ENCODE peak calls at places on chromosomes 5 and 9, in four cellular contexts. One of them, this sample, is unnamed.
A peak's percentile ranks its signal among the peaks of the same experiment; 100 is the strongest.

GRCh38 chr5:138605254-138605972 is 30.2 kb upstream of the HSPA9 start:
- DNase-seq in COR-L47: no peak
- DNase-seq in cerebellum: no peak
- DNase-seq in M059J: no peak
- DNase-seq in this sample: no peak

GRCh38 chr5:166624573-166624972 is 1666.9 kb upstream of the WWC1 start:
- DNase-seq in COR-L47: no peak
- DNase-seq in cerebellum: no peak
- DNase-seq in M059J: no peak
- DNase-seq in this sample: no peak

GRCh38 chr5:151155149-151155776 is 2.3 kb downstream of the ANXA6 start:
- DNase-seq in COR-L47: no peak
- DNase-seq in M059J: no peak
- DNase-seq in cerebellum: no peak
- DNase-seq in this sample: no peak

GRCh38 chr9:131720330-131720729 is 19.5 kb downstream of the RAPGEF1 start:
- DNase-seq in M059J: no peak
- DNase-seq in cerebellum: no peak
- DNase-seq in COR-L47: no peak
- DNase-seq in this sample: no peak

GRCh38 chr5:32852535-32852934 is 141.4 kb downstream of the NPR3 start:
- DNase-seq in cerebellum: no peak
- DNase-seq in COR-L47: no peak
- DNase-seq in M059J: peak; percentile 90
- DNase-seq in this sample: no peak

GRCh38 chr5:16137177-16137576 is 42.4 kb downstream of the MARCHF11 start:
- DNase-seq in cerebellum: no peak
- DNase-seq in M059J: no peak
- DNase-seq in COR-L47: no peak
- DNase-seq in this sample: no peak

GRCh38 chr5:123119334-123119986 is 30.4 kb downstream of the PRDM6 start:
- DNase-seq in cerebellum: no peak
- DNase-seq in M059J: peak; percentile 75
- DNase-seq in COR-L47: no peak
- DNase-seq in this sample: no peak

GRCh38 chr9:24257726-24258125 is 288.0 kb downstream of the IZUMO3 start:
- DNase-seq in M059J: peak; percentile 60
- DNase-seq in cerebellum: peak; percentile 51
- DNase-seq in COR-L47: peak; percentile 55
- DNase-seq in this sample: peak; percentile 14

GRCh38 chr5:75138674-75139073 is 86.3 kb upstream of the GCNT4 start:
- DNase-seq in cerebellum: no peak
- DNase-seq in COR-L47: no peak
- DNase-seq in M059J: no peak
- DNase-seq in this sample: no peak

GRCh38 chr9:81242866-81243265 is 446.5 kb downstream of the TLE1 start:
- DNase-seq in M059J: no peak
- DNase-seq in COR-L47: no peak
- DNase-seq in cerebellum: no peak
- DNase-seq in this sample: no peak

GRCh38 chr9:14307989-14308750 is 5.8 kb downstream of the NFIB start:
- DNase-seq in COR-L47: no peak
- DNase-seq in M059J: no peak
- DNase-seq in cerebellum: peak; percentile 49
- DNase-seq in this sample: no peak

GRCh38 chr9:104868687-104869404 is 59.1 kb downstream of the ABCA1 start:
- DNase-seq in cerebellum: no peak
- DNase-seq in COR-L47: no peak
- DNase-seq in M059J: peak; percentile 86
- DNase-seq in this sample: no peak

GRCh38 chr9:13324988-13325387 is 45.5 kb upstream of the MPDZ start:
- DNase-seq in COR-L47: no peak
- DNase-seq in M059J: peak; percentile 1
- DNase-seq in cerebellum: peak; percentile 27
- DNase-seq in this sample: peak; percentile 100

GRCh38 chr5:80127037-80127642 is 92.0 kb downstream of the THBS4 start:
- DNase-seq in cerebellum: no peak
- DNase-seq in COR-L47: no peak
- DNase-seq in M059J: peak; percentile 46
- DNase-seq in this sample: no peak

GRCh38 chr9:127055745-127056402 is 66.6 kb downstream of the ANGPTL2 start:
- DNase-seq in cerebellum: peak; percentile 39
- DNase-seq in COR-L47: no peak
- DNase-seq in M059J: no peak
- DNase-seq in this sample: no peak

GRCh38 chr9:112032733-112033132 is 136.1 kb downstream of the UGCG start:
- DNase-seq in COR-L47: no peak
- DNase-seq in cerebellum: no peak
- DNase-seq in M059J: peak; percentile 70
- DNase-seq in this sample: no peak

GRCh38 chr9:88722753-88723152 is 187.8 kb downstream of the NXNL2 start:
- DNase-seq in COR-L47: no peak
- DNase-seq in M059J: peak; percentile 57
- DNase-seq in cerebellum: no peak
- DNase-seq in this sample: no peak

GRCh38 chr5:73967347-73967746 is 341.4 kb downstream of the ARHGEF28 start:
- DNase-seq in M059J: no peak
- DNase-seq in cerebellum: no peak
- DNase-seq in COR-L47: no peak
- DNase-seq in this sample: no peak

GRCh38 chr5:132365213-132365612 is 4.3 kb upstream of the SLC22A5 start:
- DNase-seq in M059J: peak; percentile 78
- DNase-seq in COR-L47: no peak
- DNase-seq in cerebellum: no peak
- DNase-seq in this sample: no peak

GRCh38 chr9:39588056-39588814 is 232.8 kb downstream of the SPATA31A1 start:
- DNase-seq in COR-L47: no peak
- DNase-seq in M059J: peak; percentile 8
- DNase-seq in cerebellum: no peak
- DNase-seq in this sample: no peak

GRCh38 chr9:127223266-127223665 is 41.3 kb upstream of the GARNL3 start:
- DNase-seq in cerebellum: no peak
- DNase-seq in M059J: no peak
- DNase-seq in COR-L47: no peak
- DNase-seq in this sample: no peak